ENCODE peak calls at places on chromosomes 5 and 9, in eight cellular contexts. One of them, this sample, is unnamed.

GRCh38 chr5:134110382-134110781 is 4.1 kb upstream of the TCF7 start:
- DNase-seq in sigmoid colon: no peak
- DNase-seq in left lung: no peak
- DNase-seq in stomach: no peak
- DNase-seq in small intestine: no peak
- DNase-seq in tibial artery: no peak
- DNase-seq in endodermal cell: no peak
- DNase-seq in left ventricle myocardium inferior: no peak
- DNase-seq in this sample: no peak

GRCh38 chr5:176436641-176437040 is 11.5 kb upstream of the FAF2 start:
- DNase-seq in stomach: no peak
- DNase-seq in sigmoid colon: no peak
- DNase-seq in endodermal cell: no peak
- DNase-seq in left ventricle myocardium inferior: no peak
- DNase-seq in small intestine: no peak
- DNase-seq in tibial artery: no peak
- DNase-seq in left lung: no peak
- DNase-seq in this sample: no peak

GRCh38 chr5:17230808-17231525 is 13.5 kb downstream of the BASP1 start:
- DNase-seq in small intestine: no peak
- DNase-seq in left ventricle myocardium inferior: no peak
- DNase-seq in left lung: no peak
- DNase-seq in endodermal cell: no peak
- DNase-seq in sigmoid colon: no peak
- DNase-seq in tibial artery: no peak
- DNase-seq in stomach: no peak
- DNase-seq in this sample: no peak

GRCh38 chr5:167217097-167217743 is 1074.2 kb upstream of the WWC1 start:
- DNase-seq in left lung: no peak
- DNase-seq in endodermal cell: peak; percentile 51
- DNase-seq in small intestine: no peak
- DNase-seq in stomach: no peak
- DNase-seq in tibial artery: no peak
- DNase-seq in left ventricle myocardium inferior: no peak
- DNase-seq in sigmoid colon: no peak
- DNase-seq in this sample: no peak

GRCh38 chr9:95516736-95517558 is at the start of gene PTCH1:
- DNase-seq in endodermal cell: peak; percentile 79
- DNase-seq in stomach: peak; percentile 60
- DNase-seq in left lung: no peak
- DNase-seq in tibial artery: peak; percentile 72
- DNase-seq in sigmoid colon: peak; percentile 79
- DNase-seq in left ventricle myocardium inferior: peak; percentile 36
- DNase-seq in small intestine: peak; percentile 57
- DNase-seq in this sample: peak; percentile 50

GRCh38 chr5:60844429-60844890 is 391 bp upstream of the ELOVL7 start:
- DNase-seq in sigmoid colon: no peak
- DNase-seq in stomach: no peak
- DNase-seq in left ventricle myocardium inferior: no peak
- DNase-seq in left lung: no peak
- DNase-seq in endodermal cell: no peak
- DNase-seq in small intestine: no peak
- DNase-seq in tibial artery: no peak
- DNase-seq in this sample: no peak

GRCh38 chr9:134059661-134060395 is 8.0 kb downstream of the BRD3 start:
- DNase-seq in left lung: peak; percentile 70
- DNase-seq in stomach: peak; percentile 26
- DNase-seq in left ventricle myocardium inferior: peak; percentile 19
- DNase-seq in endodermal cell: peak; percentile 47
- DNase-seq in tibial artery: peak; percentile 67
- DNase-seq in small intestine: no peak
- DNase-seq in sigmoid colon: peak; percentile 67
- DNase-seq in this sample: no peak

GRCh38 chr9:93316726-93317494 is 133.0 kb downstream of the WNK2 start:
- DNase-seq in sigmoid colon: peak; percentile 49
- DNase-seq in left ventricle myocardium inferior: no peak
- DNase-seq in endodermal cell: no peak
- DNase-seq in stomach: no peak
- DNase-seq in left lung: no peak
- DNase-seq in tibial artery: peak; percentile 53
- DNase-seq in small intestine: no peak
- DNase-seq in this sample: no peak

GRCh38 chr5:74063821-74064598 is 438.0 kb downstream of the ARHGEF28 start:
- DNase-seq in stomach: no peak
- DNase-seq in left ventricle myocardium inferior: no peak
- DNase-seq in small intestine: no peak
- DNase-seq in sigmoid colon: no peak
- DNase-seq in endodermal cell: no peak
- DNase-seq in tibial artery: no peak
- DNase-seq in left lung: no peak
- DNase-seq in this sample: no peak

GRCh38 chr5:98774192-98775046 is 956 bp downstream of the RGMB start:
- DNase-seq in left lung: peak; percentile 50
- DNase-seq in endodermal cell: peak; percentile 85
- DNase-seq in left ventricle myocardium inferior: peak; percentile 52
- DNase-seq in sigmoid colon: peak; percentile 84
- DNase-seq in stomach: peak; percentile 72
- DNase-seq in small intestine: peak; percentile 74
- DNase-seq in tibial artery: peak; percentile 80
- DNase-seq in this sample: peak; percentile 53

GRCh38 chr9:89606567-89607311 is 1.9 kb downstream of the GADD45G start:
- DNase-seq in tibial artery: peak; percentile 83
- DNase-seq in sigmoid colon: no peak
- DNase-seq in stomach: peak; percentile 78
- DNase-seq in small intestine: peak; percentile 77
- DNase-seq in left lung: peak; percentile 60
- DNase-seq in left ventricle myocardium inferior: peak; percentile 32
- DNase-seq in endodermal cell: peak; percentile 85
- DNase-seq in this sample: peak; percentile 62

GRCh38 chr5:56862909-56863308 is 46.5 kb upstream of the SETD9 start:
- DNase-seq in endodermal cell: no peak
- DNase-seq in left lung: no peak
- DNase-seq in tibial artery: no peak
- DNase-seq in small intestine: peak; percentile 50
- DNase-seq in stomach: no peak
- DNase-seq in sigmoid colon: no peak
- DNase-seq in left ventricle myocardium inferior: no peak
- DNase-seq in this sample: no peak

GRCh38 chr9:93020785-93021670 is 37.5 kb upstream of the SUSD3 start:
- DNase-seq in left ventricle myocardium inferior: no peak
- DNase-seq in tibial artery: peak; percentile 59
- DNase-seq in left lung: no peak
- DNase-seq in sigmoid colon: peak; percentile 48
- DNase-seq in endodermal cell: no peak
- DNase-seq in small intestine: no peak
- DNase-seq in stomach: no peak
- DNase-seq in this sample: no peak

DNA sequence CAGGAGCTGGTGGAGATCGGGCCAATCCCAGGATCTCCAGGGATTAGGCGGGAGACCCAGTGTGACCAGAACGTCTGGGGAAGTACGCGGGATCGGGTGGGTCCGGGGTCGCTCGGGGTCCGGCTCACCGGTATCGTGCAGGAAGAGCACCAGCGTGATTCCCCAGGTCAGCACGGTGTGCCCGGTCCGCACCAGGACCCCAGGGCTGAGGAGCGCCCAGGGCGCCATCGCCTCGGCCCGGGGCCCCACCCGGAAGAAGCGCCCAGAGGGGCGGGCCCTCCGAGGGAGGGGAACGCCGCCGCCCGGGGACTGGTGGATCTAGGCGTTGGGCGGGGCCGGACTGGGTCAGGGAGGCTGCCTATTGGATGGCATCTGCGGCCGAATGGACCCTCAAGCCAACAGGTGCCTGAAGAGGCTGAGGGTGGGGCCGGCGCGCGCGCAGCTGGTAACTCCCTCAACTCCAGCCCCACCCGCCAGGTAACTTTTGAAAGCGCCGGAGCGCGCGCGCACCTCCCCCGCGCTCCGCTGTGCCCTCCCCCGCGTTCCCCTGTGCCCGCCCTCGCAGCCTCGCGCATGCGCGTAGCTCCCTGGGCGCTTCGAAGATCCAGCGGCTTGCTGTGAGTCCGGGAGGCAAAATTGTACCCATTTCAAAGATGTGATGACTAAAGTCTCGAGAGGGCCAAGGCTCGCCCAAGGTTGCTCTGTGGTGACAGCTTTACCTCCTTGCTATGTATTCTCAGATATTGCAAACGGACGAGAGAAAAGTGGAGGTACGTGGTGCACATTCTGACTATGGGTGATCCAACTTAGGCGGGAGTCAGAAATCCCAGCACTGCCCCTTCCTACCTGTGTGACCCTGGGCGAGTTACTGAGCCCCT is at the start of gene ZDHHC12:
- DNase-seq in left lung: peak; percentile 98
- DNase-seq in tibial artery: peak; percentile 97
- DNase-seq in endodermal cell: peak; percentile 99
- DNase-seq in sigmoid colon: peak; percentile 98
- DNase-seq in stomach: peak; percentile 100
- DNase-seq in left ventricle myocardium inferior: peak; percentile 96
- DNase-seq in small intestine: peak; percentile 100
- DNase-seq in this sample: peak; percentile 96
- H3K4me1 ChIP-seq in left lung: no peaks in the 10 kb centered on the region
- H3K4me1 ChIP-seq in tibial artery: peaks cover 14% of the 10 kb centered on the region
- H3K4me1 ChIP-seq in endodermal cell: no peaks in the 10 kb centered on the region
- H3K4me1 ChIP-seq in sigmoid colon: peaks cover 15% of the 10 kb centered on the region
- H3K4me1 ChIP-seq in stomach: peaks cover 36% of the 10 kb centered on the region
- H3K4me1 ChIP-seq in left ventricle myocardium inferior: peaks cover 13% of the 10 kb centered on the region
- H3K4me1 ChIP-seq in small intestine: no peaks in the 10 kb centered on the region
- H3K4me1 ChIP-seq in this sample: no peaks in the 10 kb centered on the region

GRCh38 chr5:1330146-1330846 is 14.6 kb downstream of the CLPTM1L start:
- DNase-seq in endodermal cell: no peak
- DNase-seq in tibial artery: peak; percentile 49
- DNase-seq in small intestine: peak; percentile 96
- DNase-seq in stomach: peak; percentile 94
- DNase-seq in sigmoid colon: peak; percentile 56
- DNase-seq in left ventricle myocardium inferior: no peak
- DNase-seq in left lung: no peak
- DNase-seq in this sample: no peak
- H3K27ac ChIP-seq in endodermal cell: no peak overlapping the region
- H3K27ac ChIP-seq in tibial artery: no peak overlapping the region
- H3K27ac ChIP-seq in small intestine: peak overlapping the region; percentile 80
- H3K27ac ChIP-seq in stomach: peak overlapping the region; percentile 83
- H3K27ac ChIP-seq in sigmoid colon: no peak overlapping the region
- H3K27ac ChIP-seq in left ventricle myocardium inferior: no peak overlapping the region
- H3K27ac ChIP-seq in left lung: no peak overlapping the region
- H3K27ac ChIP-seq in this sample: no peak overlapping the region

GRCh38 chr5:142428036-142428772 is 103.4 kb upstream of the SPRY4 start:
- DNase-seq in small intestine: peak; percentile 58
- DNase-seq in left ventricle myocardium inferior: no peak
- DNase-seq in endodermal cell: peak; percentile 21
- DNase-seq in stomach: no peak
- DNase-seq in sigmoid colon: no peak
- DNase-seq in left lung: no peak
- DNase-seq in tibial artery: no peak
- DNase-seq in this sample: no peak
- H3K4me1 ChIP-seq in small intestine: peaks cover 2% of the 10 kb centered on the region
- H3K4me1 ChIP-seq in left ventricle myocardium inferior: peaks cover 61% of the 10 kb centered on the region
- H3K4me1 ChIP-seq in endodermal cell: no peaks in the 10 kb centered on the region
- H3K4me1 ChIP-seq in stomach: peaks cover 10% of the 10 kb centered on the region
- H3K4me1 ChIP-seq in sigmoid colon: no peaks in the 10 kb centered on the region
- H3K4me1 ChIP-seq in left lung: peaks cover under 1% of the 10 kb centered on the region
- H3K4me1 ChIP-seq in tibial artery: no peaks in the 10 kb centered on the region
- H3K4me1 ChIP-seq in this sample: no peaks in the 10 kb centered on the region

GRCh38 chr5:67240846-67241245 is 44.2 kb upstream of the CD180 start:
- DNase-seq in small intestine: no peak
- DNase-seq in tibial artery: no peak
- DNase-seq in left ventricle myocardium inferior: no peak
- DNase-seq in stomach: no peak
- DNase-seq in left lung: no peak
- DNase-seq in sigmoid colon: no peak
- DNase-seq in endodermal cell: no peak
- DNase-seq in this sample: no peak

GRCh38 chr5:67235399-67236110 is 39.0 kb upstream of the CD180 start:
- DNase-seq in left lung: no peak
- DNase-seq in stomach: no peak
- DNase-seq in tibial artery: no peak
- DNase-seq in sigmoid colon: no peak
- DNase-seq in endodermal cell: no peak
- DNase-seq in left ventricle myocardium inferior: no peak
- DNase-seq in small intestine: no peak
- DNase-seq in this sample: no peak

GRCh38 chr5:67241326-67241725 is 44.7 kb upstream of the CD180 start:
- DNase-seq in tibial artery: no peak
- DNase-seq in stomach: no peak
- DNase-seq in endodermal cell: no peak
- DNase-seq in small intestine: no peak
- DNase-seq in left ventricle myocardium inferior: no peak
- DNase-seq in sigmoid colon: no peak
- DNase-seq in left lung: no peak
- DNase-seq in this sample: no peak

GRCh38 chr5:67234671-67235176 is 38.1 kb upstream of the CD180 start:
- DNase-seq in tibial artery: no peak
- DNase-seq in sigmoid colon: no peak
- DNase-seq in small intestine: no peak
- DNase-seq in stomach: no peak
- DNase-seq in left lung: no peak
- DNase-seq in left ventricle myocardium inferior: peak; percentile 40
- DNase-seq in endodermal cell: no peak
- DNase-seq in this sample: no peak

DNA sequence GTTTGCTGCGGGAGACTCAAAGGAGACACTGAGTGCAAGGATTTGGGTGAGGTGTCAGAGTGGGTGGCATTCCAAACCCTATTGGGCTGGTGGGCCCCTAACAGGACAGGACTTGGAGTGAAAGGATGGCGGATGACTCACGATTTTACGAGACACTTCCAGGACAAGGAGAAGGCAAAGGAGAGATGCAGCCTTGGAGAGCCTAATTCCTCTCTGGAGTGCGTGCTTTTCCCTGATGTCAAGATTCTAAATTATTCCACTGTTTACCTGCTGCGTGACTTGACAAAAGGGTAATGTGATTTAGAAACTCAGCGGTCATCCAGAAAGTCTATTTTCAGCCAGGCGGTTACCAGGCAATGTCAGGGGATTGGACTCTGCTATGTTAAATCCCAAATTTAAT is 41.6 kb upstream of the CD180 start:
- DNase-seq in tibial artery: no peak
- DNase-seq in stomach: no peak
- DNase-seq in left ventricle myocardium inferior: no peak
- DNase-seq in small intestine: no peak
- DNase-seq in endodermal cell: no peak
- DNase-seq in left lung: no peak
- DNase-seq in sigmoid colon: peak; percentile 83
- DNase-seq in this sample: no peak
- H3K27ac ChIP-seq in tibial artery: no peak overlapping the region
- H3K27ac ChIP-seq in stomach: no peak overlapping the region
- H3K27ac ChIP-seq in left ventricle myocardium inferior: no peak overlapping the region
- H3K27ac ChIP-seq in small intestine: no peak overlapping the region
- H3K27ac ChIP-seq in endodermal cell: no peak overlapping the region
- H3K27ac ChIP-seq in left lung: no peak overlapping the region
- H3K27ac ChIP-seq in sigmoid colon: peak overlapping the region; percentile 75
- H3K27ac ChIP-seq in this sample: peak overlapping the region; percentile 67

This sample was measured in uterus.